ENCODE peak calls at places on chromosomes 6 and 20, in four cellular contexts. T is K562, V is GM12878, W is HL-60. J is an unnamed sample.
A peak's percentile ranks its signal among the peaks of the same experiment; 100 is the strongest.

GRCh38 chr6:22785036-22785435 is 215.7 kb downstream of the HDGFL1 start:
- DNase-seq in T (no peak), V (no peak), W (no peak), J (no peak)

GRCh38 chr6:115485400-115485799 is 575.3 kb downstream of the FRK start:
- DNase-seq in T (no peak), V (no peak), W (no peak), J (no peak)

GRCh38 chr6:89002523-89002922 is 39.1 kb upstream of the RNGTT start:
- DNase-seq in T (no peak), V (no peak), W (no peak), J (no peak)

GRCh38 chr6:138817799-138818198 is 21.9 kb downstream of the ECT2L start:
- DNase-seq in T (no peak), V (no peak), W (no peak), J (no peak)

GRCh38 chr6:7644394-7644793 is 54.4 kb downstream of the SNRNP48 start:
- DNase-seq in T (no peak), V (no peak), W (peak; percentile 55), J (no peak)

GRCh38 chr6:45595010-45595851 is 217.5 kb upstream of the SUPT3H start:
- DNase-seq in T (no peak), V (no peak), W (no peak), J (no peak)

GRCh38 chr6:37624121-37624520 is 73.6 kb downstream of the MDGA1 start:
- DNase-seq in T (no peak), V (no peak), W (no peak), J (no peak)

GRCh38 chr6:104281370-104281769 is 578.3 kb downstream of the HACE1 start:
- DNase-seq in T (no peak), V (no peak), W (peak; percentile 2), J (no peak)

GRCh38 chr6:54737247-54737646 is 109.3 kb upstream of the FAM83B start:
- DNase-seq in T (peak; percentile 9), V (no peak), W (peak; percentile 17), J (no peak)

GRCh38 chr6:77089776-77090175 is 373.5 kb downstream of the HTR1B start:
- DNase-seq in T (no peak), V (no peak), W (no peak), J (no peak)

GRCh38 chr6:112216699-112217551 is 37.4 kb downstream of the LAMA4 start:
- DNase-seq in T (no peak), V (no peak), W (no peak), J (no peak)

GRCh38 chr6:162234631-162235030 is 492.9 kb downstream of the PRKN start:
- DNase-seq in T (no peak), V (no peak), W (no peak), J (no peak)

GRCh38 chr6:129567374-129567773 is 142.6 kb downstream of the ARHGAP18 start:
- DNase-seq in T (peak; percentile 38), V (no peak), W (peak; percentile 6), J (no peak)

GRCh38 chr20:37071481-37071911 is 24.3 kb downstream of the RBL1 start:
- DNase-seq in T (no peak), V (peak; percentile 24), W (no peak), J (no peak)

GRCh38 chr6:83474309-83474708 is 38.0 kb upstream of the PRSS35 start:
- DNase-seq in T (no peak), V (no peak), W (no peak), J (no peak)

GRCh38 chr6:121849477-121849876 is 414.0 kb downstream of the GJA1 start:
- DNase-seq in T (peak; percentile 58), V (no peak), W (peak; percentile 18), J (peak; percentile 8)

GRCh38 chr20:36526521-36527011 is 14.8 kb upstream of the MYL9 start:
- DNase-seq in T (no peak), V (no peak), W (no peak), J (no peak)

GRCh38 chr6:5713519-5713918 is 293.2 kb downstream of the NRN1 start:
- DNase-seq in T (no peak), V (no peak), W (no peak), J (no peak)

GRCh38 chr20:43835944-43836540 is 78.6 kb upstream of the TOX2 start:
- DNase-seq in T (no peak), V (no peak), W (no peak), J (no peak)

GRCh38 chr6:111841822-111842221 is 31.4 kb downstream of the FYN start:
- DNase-seq in T (no peak), V (peak; percentile 60), W (peak; percentile 70), J (no peak)

GRCh38 chr20:61879303-61879620 is 186.4 kb downstream of the TAF4 start:
- DNase-seq in T (no peak), V (no peak), W (no peak), J (no peak)

GRCh38 chr20:61876931-61877330 is 188.8 kb downstream of the TAF4 start:
- DNase-seq in T (no peak), V (no peak), W (no peak), J (no peak)

GRCh38 chr20:61878478-61879302 is 187.0 kb downstream of the TAF4 start:
- DNase-seq in T (no peak), V (no peak), W (no peak), J (no peak)

GRCh38 chr20:61877331-61877730 is 188.3 kb downstream of the TAF4 start:
- DNase-seq in T (no peak), V (no peak), W (no peak), J (no peak)

GRCh38 chr20:61877776-61878477 is 187.8 kb downstream of the TAF4 start:
- DNase-seq in T (no peak), V (no peak), W (no peak), J (no peak)
- TF ChIP-seq SPI1 in T (no peak), V (no peak), W (no peak), J (no peak)

DNA sequence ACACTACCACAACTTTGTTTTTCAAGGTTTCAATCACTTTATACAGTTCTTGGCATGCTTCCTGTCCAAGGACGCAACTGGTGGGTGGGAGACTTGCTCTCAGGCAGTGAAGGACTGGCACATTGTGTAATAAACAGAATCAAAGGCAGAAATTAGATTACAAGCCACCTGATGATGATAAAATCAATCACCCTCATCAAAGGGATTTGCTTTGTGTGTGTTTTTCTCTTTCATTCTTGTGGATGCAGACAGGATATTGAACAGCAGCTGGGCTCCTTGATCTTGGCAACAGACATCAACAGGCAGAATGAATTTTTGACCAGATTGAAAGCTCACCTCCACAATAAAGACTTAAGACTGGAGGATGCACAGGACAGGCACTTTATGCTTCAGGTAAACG is 71.4 kb downstream of the MTFR2 start:
- DNase-seq in T (no peak), V (no peak), W (no peak), J (no peak)
- TF ChIP-seq SPI1 in T (no peak), V (no peak), W (no peak), J (no peak)

GRCh38 chr20:17822039-17822438 is 122.3 kb downstream of the BANF2 start:
- DNase-seq in T (no peak), V (no peak), W (no peak), J (no peak)
- TF ChIP-seq SPI1 in T (no peak), V (no peak), W (no peak), J (no peak)

DNA sequence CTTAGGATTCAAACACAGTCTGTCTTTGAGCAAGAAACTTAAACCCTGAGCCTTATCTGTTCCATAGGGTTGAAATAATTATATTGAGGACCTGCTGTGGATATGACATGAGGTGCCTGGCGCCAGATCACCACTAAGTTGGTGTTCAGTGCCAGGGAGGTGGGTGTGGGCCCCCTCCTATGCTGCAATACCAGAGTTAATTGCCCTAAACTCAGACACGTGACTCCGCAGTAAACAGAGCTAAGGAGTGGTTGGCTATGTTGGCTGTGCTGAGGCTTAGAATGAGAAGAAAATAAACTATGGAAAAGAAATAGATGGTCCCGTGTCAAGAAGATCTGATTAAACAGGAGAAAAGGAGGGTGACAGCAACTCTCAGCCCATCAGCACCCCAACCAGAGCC is 419.4 kb upstream of the JARID2 start:
- DNase-seq in T (no peak), V (no peak), W (no peak), J (no peak)
- TF ChIP-seq SPI1 in T (no peak), V (no peak), W (no peak), J (no peak)